ENCODE peak calls at places on chromosomes 4 and X, in four cellular contexts. One of them, this sample, is unnamed.

GRCh38 chr4:114558446-114559020 is 40.1 kb upstream of the UGT8 start:
- DNase-seq in GM12864: no peak
- DNase-seq in GM10248: no peak
- DNase-seq in heart right ventricle: no peak
- DNase-seq in this sample: no peak

GRCh38 chr4:141413366-141413765 is 192.7 kb downstream of the ZNF330 start:
- DNase-seq in GM12864: no peak
- DNase-seq in GM10248: no peak
- DNase-seq in heart right ventricle: no peak
- DNase-seq in this sample: no peak

GRCh38 chrX:95754411-95754810 is 930.2 kb upstream of the DIAPH2 start:
- DNase-seq in GM12864: no peak
- DNase-seq in GM10248: no peak
- DNase-seq in heart right ventricle: no peak
- DNase-seq in this sample: no peak

GRCh38 chr4:53695540-53696463 is 104.5 kb upstream of the LNX1 start:
- DNase-seq in GM12864: no peak
- DNase-seq in GM10248: no peak
- DNase-seq in heart right ventricle: no peak
- DNase-seq in this sample: no peak

GRCh38 chr4:104912518-104912917 is 234.2 kb upstream of the TET2 start:
- DNase-seq in GM12864: no peak
- DNase-seq in GM10248: no peak
- DNase-seq in heart right ventricle: no peak
- DNase-seq in this sample: no peak

GRCh38 chrX:1391370-1391706 is 575 bp downstream of the SLC25A6 start:
- DNase-seq in GM12864: no peak
- DNase-seq in GM10248: peak
- DNase-seq in heart right ventricle: no peak
- DNase-seq in this sample: no peak

GRCh38 chrX:65994519-65995501 is 45.1 kb downstream of the VSIG4 start:
- DNase-seq in GM12864: no peak
- DNase-seq in GM10248: no peak
- DNase-seq in heart right ventricle: no peak
- DNase-seq in this sample: no peak

GRCh38 chr4:39037491-39037825 is 5.2 kb upstream of the TMEM156 start:
- DNase-seq in GM12864: no peak
- DNase-seq in GM10248: no peak
- DNase-seq in heart right ventricle: no peak
- DNase-seq in this sample: no peak

GRCh38 chr4:186058980-186059316 is 10.0 kb upstream of the TLR3 start:
- DNase-seq in GM12864: no peak
- DNase-seq in GM10248: no peak
- DNase-seq in heart right ventricle: no peak
- DNase-seq in this sample: no peak